ENCODE peak calls at places on chromosomes 11 and 22, in six cellular contexts. M, T, Y, G, E and W are unnamed samples.

GRCh38 chr11:121328213-121328966 is 35.8 kb downstream of the SC5D start:
- DNase-seq in T (no peak), E (no peak), M (no peak), G (no peak), Y (no peak), W (no peak)

GRCh38 chr22:35919002-35919542 is 109.6 kb downstream of the RBFOX2 start:
- DNase-seq in T (no peak), Y (no peak), M (no peak), G (no peak), E (no peak), W (no peak)

GRCh38 chr11:266676-267439 is 11.3 kb upstream of the NLRP6 start:
- DNase-seq in T (peak), E (peak), M (no peak), Y (no peak), G (no peak), W (no peak)

GRCh38 chr11:2451916-2452694 is 7.3 kb downstream of the KCNQ1 start:
- DNase-seq in G (no peak), E (peak), T (no peak), M (peak), Y (no peak), W (no peak)

GRCh38 chr11:112608466-112608865 is 347.8 kb upstream of the PLET1 start:
- DNase-seq in G (no peak), E (no peak), T (no peak), M (no peak), Y (no peak), W (no peak)

GRCh38 chr11:78478536-78478935 is 60.9 kb upstream of the GAB2 start:
- DNase-seq in G (no peak), Y (no peak), M (no peak), T (no peak), E (no peak), W (no peak)

GRCh38 chr22:25143161-25144076 is 56.2 kb upstream of the CRYBB3 start:
- DNase-seq in Y (no peak), M (no peak), E (no peak), T (no peak), G (no peak), W (no peak)

GRCh38 chr11:69493931-69494821 is 12.7 kb downstream of the LINC01488 start:
- DNase-seq in Y (no peak), E (no peak), T (no peak), M (peak), G (no peak), W (no peak)

GRCh38 chr11:119300198-119300964 is 16.5 kb downstream of the MCAM start:
- DNase-seq in M (peak), E (no peak), Y (no peak), T (no peak), G (no peak), W (no peak)

GRCh38 chr22:38450234-38450797 is 4.7 kb downstream of the KCNJ4 start:
- DNase-seq in E (no peak), Y (no peak), T (no peak), G (peak), M (no peak), W (no peak)

GRCh38 chr11:67393990-67394389 is 2.2 kb downstream of the RAD9A start:
- DNase-seq in M (no peak), T (no peak), E (no peak), Y (no peak), G (no peak), W (no peak)

DNA sequence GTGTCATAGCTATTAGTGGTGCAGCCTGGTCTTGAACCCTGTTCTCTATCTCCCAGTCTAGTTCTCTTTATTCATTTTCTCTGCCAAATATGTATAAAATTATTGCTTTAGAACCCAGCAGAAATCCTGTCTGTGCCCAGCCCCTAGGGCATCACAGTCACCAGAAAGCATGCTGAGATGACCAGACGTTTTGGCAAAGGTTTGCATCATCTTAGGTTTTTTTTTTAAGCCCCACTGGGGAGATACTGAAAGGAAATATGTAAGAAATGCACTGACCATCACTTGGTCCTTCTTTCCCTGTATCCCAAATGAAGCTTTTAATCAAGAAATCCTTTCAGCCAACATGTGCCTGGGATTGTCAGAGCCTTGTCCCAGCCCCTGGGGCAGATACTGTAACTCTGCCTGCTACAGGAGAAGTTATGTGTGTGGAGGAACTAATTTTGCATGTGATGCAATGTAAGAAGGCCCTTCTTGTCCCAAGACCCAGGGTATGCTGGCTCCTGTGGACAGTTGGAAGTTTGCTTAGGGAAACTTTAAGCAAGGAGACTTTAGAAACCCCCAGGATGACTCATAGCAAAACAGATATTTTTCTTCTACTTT is 65.5 kb downstream of the PPFIBP2 start:
- DNase-seq in T (no peak), M (no peak), G (no peak), Y (no peak), E (peak), W (no peak)
- H3K27ac ChIP-seq in T (no peak), M (peak), G (peak), Y (peak), E (peak), W (peak)

DNA sequence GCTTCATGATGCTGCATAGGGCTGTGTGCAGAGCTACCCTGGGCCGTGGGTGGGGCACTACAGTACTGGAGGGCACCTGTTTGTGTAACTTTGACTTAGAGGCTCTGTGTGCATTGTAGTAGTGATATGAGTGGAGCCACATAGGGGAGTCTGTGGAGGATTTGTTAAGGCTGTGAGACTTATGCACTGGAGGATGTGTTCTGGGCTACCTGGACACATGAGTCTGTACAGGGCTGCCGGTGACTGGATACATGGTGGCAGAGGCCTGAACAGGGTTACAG is 69.8 kb upstream of the OLFML1 start:
- DNase-seq in M (no peak), E (no peak), T (no peak), G (no peak), Y (no peak), W (no peak)
- H3K27ac ChIP-seq in M (no peak), E (no peak), T (no peak), G (no peak), Y (no peak), W (no peak)

GRCh38 chr22:37229805-37230672 is 14.0 kb downstream of the RAC2 start:
- DNase-seq in M (no peak), E (peak), T (peak), G (no peak), Y (no peak), W (no peak)
- H3K27ac ChIP-seq in M (no peak), E (peak), T (peak), G (peak), Y (no peak), W (peak)

DNA sequence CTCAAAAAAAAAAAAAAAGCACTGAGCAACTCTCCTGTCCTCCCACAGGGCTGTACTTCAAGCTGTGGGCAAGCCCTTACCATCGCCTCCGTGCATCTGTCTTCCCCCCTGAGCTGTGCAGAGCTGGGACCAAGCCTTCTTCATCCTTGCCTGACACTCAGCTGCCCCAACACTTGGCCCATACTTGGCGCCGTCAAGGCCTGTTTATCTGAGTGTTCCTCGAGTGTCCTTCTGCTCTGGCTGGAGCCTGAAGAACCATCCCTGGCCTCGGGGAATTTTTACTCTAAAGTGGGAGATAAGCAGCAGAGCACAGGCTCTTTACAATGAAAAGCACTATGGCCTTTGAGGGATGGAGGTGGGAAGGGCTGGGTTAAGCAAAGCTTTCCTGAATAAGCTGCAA is 1.6 kb upstream of the TIRAP start:
- DNase-seq in T (no peak), G (no peak), M (no peak), E (no peak), Y (no peak), W (no peak)
- H3K27ac ChIP-seq in T (no peak), G (peak), M (no peak), E (no peak), Y (no peak), W (no peak)

DNA sequence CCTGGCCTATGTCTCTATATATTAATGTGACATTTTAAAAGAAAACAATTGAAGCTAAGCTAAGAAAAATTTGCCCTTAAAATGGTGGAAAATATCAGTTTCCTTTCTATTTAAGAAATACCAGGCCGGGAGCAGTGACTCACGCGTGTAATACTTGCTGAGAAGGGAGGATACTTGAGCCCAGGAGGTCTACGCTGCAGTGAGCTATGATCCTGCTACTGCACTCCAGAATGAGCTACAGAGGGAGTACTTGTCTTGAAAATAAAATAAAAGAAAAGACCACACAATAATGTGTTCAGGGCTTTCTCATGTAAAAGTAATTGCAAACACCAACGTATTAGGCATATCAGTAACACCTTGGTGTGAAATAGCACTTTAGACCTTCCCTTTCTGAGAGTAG is 1.4 kb upstream of the PRSS23 start:
- DNase-seq in T (no peak), E (peak), M (no peak), Y (peak), G (no peak), W (no peak)
- H3K27ac ChIP-seq in T (no peak), E (peak), M (peak), Y (peak), G (no peak), W (peak)

GRCh38 chr22:46754110-46754799 is 8.2 kb upstream of the TBC1D22A start:
- DNase-seq in E (peak), M (peak), T (no peak), Y (peak), G (peak), W (peak)

GRCh38 chr22:46753761-46754109 is 8.7 kb upstream of the TBC1D22A start:
- DNase-seq in G (no peak), T (no peak), M (no peak), E (no peak), Y (no peak), W (no peak)

GRCh38 chr22:46753360-46753759 is 9.1 kb upstream of the TBC1D22A start:
- DNase-seq in Y (no peak), T (no peak), M (no peak), G (no peak), E (no peak), W (no peak)

GRCh38 chr22:46756097-46756496 is 6.4 kb upstream of the TBC1D22A start:
- DNase-seq in G (no peak), E (no peak), T (no peak), M (no peak), Y (no peak), W (no peak)

GRCh38 chr22:46754826-46755225 is 7.6 kb upstream of the TBC1D22A start:
- DNase-seq in M (no peak), E (no peak), Y (no peak), G (no peak), T (no peak), W (no peak)
- H3K27ac ChIP-seq in M (peak), E (no peak), Y (no peak), G (peak), T (no peak), W (peak)

GRCh38 chr11:111391328-111392124 is 12.5 kb upstream of the POU2AF1 start:
- DNase-seq in E (no peak), M (no peak), Y (no peak), T (no peak), G (no peak), W (no peak)
- H3K27ac ChIP-seq in E (no peak), M (no peak), Y (no peak), T (no peak), G (no peak), W (no peak)

GRCh38 chr22:40215266-40215665 is 37.5 kb downstream of the TNRC6B start:
- DNase-seq in T (no peak), M (no peak), E (no peak), G (no peak), Y (no peak), W (no peak)
- H3K27ac ChIP-seq in T (peak), M (no peak), E (no peak), G (no peak), Y (no peak), W (no peak)